ENCODE peak calls at places on chromosome 13, in four cellular contexts. D is GM12878, S is HL-60, Q is K562. Z is an unnamed sample.

GRCh38 chr13:94433055-94433947 is 46.2 kb downstream of the DCT start:
- DNase-seq in Q (peak; percentile 50), S (peak; percentile 30), D (no peak), Z (no peak)

GRCh38 chr13:33351324-33351723 is 65.8 kb upstream of the STARD13 start:
- DNase-seq in S (no peak), D (no peak), Q (no peak), Z (no peak)

GRCh38 chr13:75101997-75102720 is 379.8 kb downstream of the TBC1D4 start:
- DNase-seq in Q (no peak), S (no peak), D (no peak), Z (no peak)

GRCh38 chr13:28438598-28439334 is 56.2 kb downstream of the FLT1 start:
- DNase-seq in S (no peak), D (no peak), Q (no peak), Z (no peak)

GRCh38 chr13:49635599-49636433 is 7.5 kb downstream of the ARL11 start:
- DNase-seq in Q (no peak), S (no peak), D (peak; percentile 39), Z (no peak)

GRCh38 chr13:81223784-81224501 is 883.0 kb upstream of the SPRY2 start:
- DNase-seq in S (no peak), Q (no peak), D (no peak), Z (no peak)

GRCh38 chr13:47675871-47676270 is 325.2 kb downstream of the SUCLA2 start:
- DNase-seq in D (no peak), Q (no peak), S (no peak), Z (no peak)

GRCh38 chr13:75870397-75870801 is 234.3 kb downstream of the LMO7 start:
- DNase-seq in D (no peak), S (peak; percentile 15), Q (peak; percentile 26), Z (no peak)

GRCh38 chr13:50079278-50080157 is 64.3 kb downstream of the KCNRG start:
- DNase-seq in Q (no peak), D (no peak), S (no peak), Z (no peak)

GRCh38 chr13:40549500-40550094 is 116.8 kb downstream of the FOXO1 start:
- DNase-seq in Q (no peak), D (no peak), S (no peak), Z (no peak)

GRCh38 chr13:111210082-111210481 is 95.0 kb downstream of the ARHGEF7 start:
- DNase-seq in Q (no peak), D (no peak), S (no peak), Z (no peak)

GRCh38 chr13:43830481-43830873 is 43.7 kb upstream of the ENOX1 start:
- DNase-seq in D (no peak), Q (no peak), S (no peak), Z (no peak)

GRCh38 chr13:106617561-106617960 is 49.6 kb upstream of the ARGLU1 start:
- DNase-seq in S (no peak), D (no peak), Q (no peak), Z (no peak)

GRCh38 chr13:94988654-94989053 is 276.3 kb upstream of the SOX21 start:
- DNase-seq in S (peak; percentile 23), D (no peak), Q (no peak), Z (no peak)

GRCh38 chr13:101523732-101524131 is 71.3 kb downstream of the ITGBL1 start:
- DNase-seq in D (no peak), Q (no peak), S (no peak), Z (no peak)

GRCh38 chr13:32098275-32098674 is 66.7 kb downstream of the FRY start:
- DNase-seq in S (peak; percentile 76), Q (no peak), D (no peak), Z (no peak)

GRCh38 chr13:81293594-81294164 is 952.8 kb upstream of the SPRY2 start:
- DNase-seq in Q (no peak), S (no peak), D (no peak), Z (no peak)

GRCh38 chr13:49098771-49099512 is 121.2 kb upstream of the MLNR start:
- DNase-seq in Q (no peak), D (no peak), S (peak; percentile 20), Z (no peak)

GRCh38 chr13:46145950-46146349 is 36.0 kb downstream of the LCP1 start:
- DNase-seq in D (no peak), S (no peak), Q (no peak), Z (no peak)

GRCh38 chr13:46143239-46143701 is 38.4 kb upstream of the CPB2 start:
- DNase-seq in S (no peak), Q (no peak), D (no peak), Z (no peak)

GRCh38 chr13:46150134-46150693 is 31.8 kb downstream of the LCP1 start:
- DNase-seq in D (no peak), S (no peak), Q (no peak), Z (no peak)

GRCh38 chr13:46149272-46150133 is 32.5 kb downstream of the LCP1 start:
- DNase-seq in Q (no peak), S (no peak), D (no peak), Z (no peak)

GRCh38 chr13:46146898-46147297 is 35.1 kb downstream of the LCP1 start:
- DNase-seq in Q (no peak), S (no peak), D (no peak), Z (no peak)
- TF ChIP-seq SPI1 in Q (no peak), S (no peak), D (no peak), Z (no peak)

DNA sequence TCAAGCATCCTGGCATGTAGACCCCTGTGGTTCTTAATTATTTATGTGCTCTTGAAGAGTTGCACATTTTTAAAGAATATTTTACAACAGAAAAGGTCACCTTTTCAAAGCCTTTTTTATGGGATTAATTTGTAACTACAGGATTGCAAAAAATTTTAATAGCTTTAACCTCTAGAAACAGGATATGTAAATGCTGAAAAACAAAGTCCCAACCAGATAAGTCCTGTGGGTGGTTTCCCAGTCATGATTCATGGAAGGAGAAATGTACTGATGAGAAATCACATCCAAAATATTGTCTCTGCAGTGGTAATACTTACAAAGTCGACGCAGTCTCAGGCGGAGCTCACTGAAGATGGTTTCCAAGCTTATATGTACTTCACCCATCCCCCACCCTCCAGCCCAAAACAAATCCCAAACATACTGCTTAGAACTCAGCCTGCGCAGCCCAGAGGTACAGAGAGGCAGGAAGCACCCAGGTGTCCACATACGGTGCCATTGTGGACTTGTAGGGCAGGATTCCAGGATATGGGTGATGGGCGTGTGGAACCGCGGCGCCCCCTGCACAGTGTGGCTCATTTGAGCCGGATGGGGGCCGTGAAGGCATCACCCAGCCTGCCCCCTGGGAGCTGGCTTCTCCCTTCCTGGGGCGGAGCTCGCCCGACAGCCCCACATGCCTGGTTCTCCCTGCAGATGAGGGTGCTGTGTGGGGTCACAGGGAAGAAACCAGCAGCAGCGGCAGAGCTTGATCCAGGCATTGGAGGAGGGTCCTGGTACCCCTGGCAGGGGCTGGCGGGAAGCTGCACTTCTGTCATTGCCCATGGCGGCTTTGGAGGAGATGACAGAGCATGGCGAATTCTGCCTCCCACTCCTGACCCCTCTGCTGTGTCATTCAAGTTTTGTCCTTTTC is 101.2 kb downstream of the ATP11A start:
- DNase-seq in S (no peak), D (no peak), Q (no peak), Z (no peak)
- TF ChIP-seq SPI1 in S (no peak), D (no peak), Q (no peak), Z (no peak)

GRCh38 chr13:60274664-60275063 is 110.9 kb upstream of the DIAPH3 start:
- DNase-seq in S (no peak), D (no peak), Q (no peak), Z (no peak)

GRCh38 chr13:60268203-60268555 is 104.5 kb upstream of the DIAPH3 start:
- DNase-seq in S (no peak), Q (no peak), D (no peak), Z (no peak)

GRCh38 chr13:60275208-60275607 is 111.5 kb upstream of the DIAPH3 start:
- DNase-seq in Q (no peak), S (peak; percentile 87), D (no peak), Z (no peak)

DNA sequence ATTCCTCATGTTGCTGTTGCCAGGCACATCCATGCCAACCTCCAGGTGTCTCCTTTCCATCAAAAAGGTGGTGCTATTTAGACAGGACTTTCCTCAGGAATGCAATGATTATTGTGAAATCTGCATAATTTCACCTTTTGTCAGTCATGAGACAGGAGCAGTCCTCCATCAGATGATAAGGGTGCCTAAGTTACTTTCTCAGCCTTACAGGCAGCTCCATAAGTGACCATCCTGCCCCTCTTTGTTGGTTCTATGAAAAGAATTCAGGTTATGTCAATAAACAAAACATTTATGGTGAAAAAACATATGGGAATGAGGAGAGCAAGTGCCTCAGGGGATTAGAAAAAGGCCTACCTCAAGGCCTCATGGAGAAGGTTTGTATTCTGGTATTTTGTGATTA is 110.2 kb upstream of the DIAPH3 start:
- DNase-seq in S (no peak), Q (no peak), D (no peak), Z (no peak)
- TF ChIP-seq SPI1 in S (no peak), Q (no peak), D (no peak), Z (no peak)

GRCh38 chr13:20534038-20534608 is 8.5 kb upstream of the CRYL1 start:
- DNase-seq in S (no peak), Q (no peak), D (no peak), Z (no peak)
- TF ChIP-seq SPI1 in S (no peak), Q (no peak), D (no peak), Z (no peak)

DNA sequence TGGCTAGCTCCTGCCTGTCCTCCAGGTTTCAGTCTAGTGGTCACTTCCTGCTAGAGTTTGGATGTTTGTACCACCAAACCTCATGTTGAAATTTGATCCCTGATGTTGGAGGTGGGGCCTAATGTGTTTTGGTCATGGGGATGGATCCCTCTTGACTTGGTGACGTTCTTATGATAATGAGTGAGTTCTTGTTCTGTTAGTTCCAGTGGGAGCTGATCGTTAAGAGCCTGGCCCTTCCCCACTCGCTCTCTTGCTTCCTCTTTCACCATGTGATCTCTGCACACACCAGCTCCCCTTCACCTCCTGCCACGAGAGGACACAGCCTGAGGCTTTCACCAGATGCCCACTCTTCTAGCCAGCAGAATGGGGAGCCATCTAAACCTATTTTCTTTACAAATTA is 86.8 kb upstream of the SCEL start:
- DNase-seq in Q (no peak), D (no peak), S (peak; percentile 70), Z (no peak)
- TF ChIP-seq SPI1 in Q (no peak), D (no peak), S (no peak), Z (no peak)

DNA sequence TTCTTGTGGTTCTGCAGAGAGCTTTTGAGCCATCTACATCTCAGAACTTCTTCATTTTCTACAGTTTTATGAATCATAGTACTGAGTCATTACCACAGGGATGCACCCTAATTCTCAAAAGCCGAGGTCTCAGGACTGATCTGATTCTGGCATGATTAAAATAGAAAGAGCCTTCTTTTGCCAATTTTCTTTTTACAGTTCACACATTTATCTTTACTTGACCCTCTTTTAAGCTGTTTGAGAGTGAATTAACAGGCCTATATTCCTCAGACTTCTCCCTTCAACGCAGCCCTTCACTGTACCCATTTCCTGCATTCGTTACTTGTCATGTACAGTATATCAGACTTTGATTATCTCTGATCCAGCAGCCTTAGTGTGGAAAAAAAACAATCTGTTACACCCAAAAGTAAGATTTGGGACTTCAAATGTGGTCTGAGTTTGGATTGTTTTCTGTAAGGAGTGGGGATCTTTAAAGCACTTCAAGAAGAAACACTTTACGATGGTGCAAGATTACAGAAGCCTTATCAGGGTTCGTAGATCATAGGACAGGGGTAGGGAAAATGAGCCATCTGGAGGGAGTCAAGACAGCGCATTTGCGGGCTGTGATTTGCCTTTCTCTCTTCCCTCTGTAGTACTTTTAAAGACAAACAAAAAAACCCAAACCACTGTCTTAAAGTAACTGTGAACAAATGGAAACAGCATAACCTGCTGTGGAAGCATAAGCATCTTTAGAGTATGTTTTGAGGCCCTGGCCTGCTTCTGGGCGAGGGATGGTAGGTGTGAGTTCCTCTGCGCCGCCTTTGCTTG is 15.3 kb upstream of the GPR183 start:
- DNase-seq in Q (peak; percentile 22), S (no peak), D (peak; percentile 85), Z (peak; percentile 25)
- TF ChIP-seq SPI1 in Q (no peak), S (no peak), D (no peak), Z (peak; percentile 41)